ENCODE peak calls at places on chromosomes 16 and 17, in nine cellular contexts. V is SK-N-SH, Y is esophagus squamous epithelium, E is H1, J is choroid plexus epithelial cell, Z is heart left ventricle, R is OCI-LY7, N is LNCaP clone FGC, I is suprapubic skin. G is an unnamed sample.

GRCh38 chr17:41442772-41443171 is 2.0 kb upstream of the KRT38 start:
- DNase-seq in I (no peak), Y (no peak), V (no peak), E (no peak), J (peak), Z (no peak), N (no peak), R (no peak), G (peak)

GRCh38 chr17:80187090-80187489 is 17.3 kb downstream of the CARD14 start:
- DNase-seq in J (peak), N (no peak), R (no peak), V (no peak), Y (no peak), Z (no peak), E (no peak), I (no peak), G (peak)

GRCh38 chr16:47323241-47323640 is 137.6 kb downstream of the ITFG1 start:
- DNase-seq in R (no peak), I (no peak), J (no peak), N (no peak), V (no peak), Y (no peak), E (no peak), Z (no peak), G (no peak)

GRCh38 chr17:36002631-36003030 is 1.3 kb upstream of the CCL15 start:
- DNase-seq in E (no peak), J (no peak), I (no peak), Z (no peak), V (no peak), R (no peak), N (no peak), Y (no peak), G (no peak)

GRCh38 chr16:14455577-14455976 is 174.5 kb downstream of the PARN start:
- DNase-seq in Y (no peak), N (no peak), V (no peak), E (no peak), J (peak), R (no peak), I (no peak), Z (no peak), G (peak)

GRCh38 chr16:2520784-2521577 is 810 bp downstream of the AMDHD2 start:
- DNase-seq in R (peak), Z (peak), N (no peak), E (no peak), V (peak), Y (no peak), I (peak), J (peak), G (peak)

GRCh38 chr16:873889-874288 is 73.4 kb upstream of the GNG13 start:
- DNase-seq in J (no peak), N (no peak), Z (peak), V (no peak), E (no peak), I (no peak), R (no peak), Y (no peak), G (no peak)

GRCh38 chr16:50300942-50301625 is 34.7 kb downstream of the ADCY7 start:
- DNase-seq in V (peak), N (no peak), Y (no peak), E (no peak), J (no peak), Z (peak), I (peak), R (no peak), G (peak)

GRCh38 chr16:20774703-20775362 is 11.0 kb downstream of the ACSM3 start:
- DNase-seq in Y (no peak), J (peak), E (peak), V (peak), Z (peak), R (peak), I (no peak), N (peak), G (peak)

GRCh38 chr17:56440391-56440790 is 153.1 kb upstream of the NOG start:
- DNase-seq in R (no peak), Z (no peak), E (no peak), I (no peak), V (no peak), J (peak), N (no peak), Y (no peak), G (peak)

GRCh38 chr17:32264823-32265191 is 825 bp upstream of the RHBDL3 start:
- DNase-seq in N (no peak), E (no peak), Y (no peak), R (no peak), J (no peak), V (no peak), Z (no peak), I (no peak), G (no peak)

GRCh38 chr17:74605361-74605760 is 13.3 kb upstream of the CD300LD start:
- DNase-seq in N (no peak), I (peak), V (no peak), E (no peak), Z (peak), J (peak), Y (no peak), R (no peak), G (peak)

GRCh38 chr17:31594416-31594815 is 202.9 kb downstream of the RAB11FIP4 start:
- DNase-seq in Y (no peak), E (no peak), I (no peak), Z (no peak), R (no peak), J (no peak), V (no peak), N (no peak), G (no peak)

GRCh38 chr17:5049314-5049819 is 14.1 kb upstream of the SLC52A1 start:
- DNase-seq in J (no peak), N (no peak), Y (no peak), I (no peak), Z (no peak), V (no peak), E (no peak), R (peak), G (no peak)

GRCh38 chr16:78744796-78745464 is 645.5 kb downstream of the WWOX start:
- DNase-seq in I (no peak), N (no peak), R (no peak), Z (no peak), V (no peak), E (no peak), Y (no peak), J (no peak), G (no peak)

GRCh38 chr16:54336805-54337204 is 50.2 kb upstream of the IRX3 start:
- DNase-seq in E (no peak), Y (no peak), I (no peak), J (no peak), V (no peak), R (no peak), N (no peak), Z (no peak), G (no peak)

GRCh38 chr17:8728991-8729390 is 15.6 kb downstream of the CCDC42 start:
- DNase-seq in Z (no peak), J (no peak), N (no peak), E (no peak), R (no peak), I (no peak), V (no peak), Y (no peak), G (no peak)

GRCh38 chr17:77372444-77373297 is 231.9 kb downstream of the SEC14L1 start:
- DNase-seq in N (no peak), R (peak), I (peak), Y (no peak), E (peak), V (peak), Z (peak), J (peak), G (peak)

GRCh38 chr17:77690271-77691161 is 268.0 kb upstream of the TNRC6C start:
- DNase-seq in I (no peak), E (no peak), V (peak), Y (no peak), N (no peak), J (no peak), R (peak), Z (no peak), G (no peak)

GRCh38 chr16:6132121-6132520 is 1034.5 kb upstream of the EEF2KMT start:
- DNase-seq in J (no peak), Z (no peak), Y (no peak), R (no peak), E (no peak), N (no peak), I (no peak), V (no peak), G (no peak)

GRCh38 chr17:58189436-58190146 is 2.9 kb upstream of the EPX start:
- DNase-seq in Z (peak), Y (no peak), E (no peak), I (no peak), R (no peak), N (no peak), V (peak), J (peak), G (peak)

GRCh38 chr16:19393226-19394074 is 24.2 kb upstream of the TMC5 start:
- DNase-seq in R (no peak), E (no peak), Y (no peak), N (peak), Z (no peak), V (no peak), J (no peak), I (no peak), G (peak)

GRCh38 chr17:69344939-69345338 is 18.0 kb upstream of the ABCA5 start:
- DNase-seq in R (no peak), I (no peak), Y (no peak), E (no peak), N (no peak), V (no peak), Z (no peak), J (peak), G (no peak)

GRCh38 chr17:12118617-12119016 is 97.9 kb downstream of the MAP2K4 start:
- DNase-seq in Z (no peak), V (no peak), N (no peak), J (no peak), R (no peak), E (no peak), Y (no peak), I (no peak), G (peak)

GRCh38 chr16:64475627-64476351 is 646.1 kb downstream of the CDH11 start:
- DNase-seq in V (no peak), R (no peak), Z (peak), I (no peak), J (peak), Y (no peak), E (no peak), N (no peak), G (no peak)

GRCh38 chr17:5759501-5759925 is 175.2 kb upstream of the NLRP1 start:
- DNase-seq in Z (no peak), I (no peak), J (peak), N (no peak), E (no peak), R (no peak), V (no peak), Y (no peak), G (no peak)

GRCh38 chr17:56099649-56100048 is 53.6 kb upstream of the ANKFN1 start:
- DNase-seq in Z (no peak), R (no peak), V (no peak), J (no peak), E (no peak), N (no peak), I (no peak), Y (no peak), G (peak)

GRCh38 chr17:42906772-42907171 is 6.2 kb downstream of the G6PC1 start:
- DNase-seq in N (no peak), R (no peak), I (no peak), Z (no peak), E (no peak), Y (no peak), V (no peak), J (no peak), G (no peak)

GRCh38 chr17:77728022-77728671 is 230.4 kb upstream of the TNRC6C start:
- DNase-seq in R (peak), N (peak), Z (peak), E (no peak), J (peak), I (peak), Y (no peak), V (peak), G (peak)

GRCh38 chr17:14058051-14058450 is 11.3 kb upstream of the COX10 start:
- DNase-seq in E (no peak), Z (no peak), Y (no peak), V (no peak), N (no peak), I (no peak), R (no peak), J (no peak), G (peak)

GRCh38 chr17:14067347-14067746 is 2.0 kb upstream of the COX10 start:
- DNase-seq in Z (no peak), Y (no peak), I (no peak), J (no peak), E (no peak), V (no peak), N (no peak), R (no peak), G (no peak)

GRCh38 chr17:14057591-14057990 is 11.7 kb upstream of the COX10 start:
- DNase-seq in N (no peak), R (no peak), E (no peak), I (no peak), Z (no peak), J (no peak), Y (no peak), V (no peak), G (no peak)

GRCh38 chr17:14060706-14061105 is 8.6 kb upstream of the COX10 start:
- DNase-seq in V (no peak), I (no peak), J (no peak), Z (no peak), R (no peak), E (no peak), N (no peak), Y (no peak), G (no peak)

GRCh38 chr17:14061666-14062560 is 7.4 kb upstream of the COX10 start:
- DNase-seq in I (no peak), N (peak), V (no peak), J (peak), E (no peak), Z (peak), Y (no peak), R (no peak), G (peak)
- TF ChIP-seq CTCF in I (no peak), N (no peak), V (peak), J (no peak), E (no peak), Z (no peak), Y (no peak), R (no peak), G (peak)

GRCh38 chr16:86621966-86622365 is 43.6 kb downstream of the FOXL1 start:
- DNase-seq in R (no peak), J (no peak), Y (no peak), Z (no peak), N (no peak), I (no peak), E (no peak), V (no peak), G (no peak)

GRCh38 chr16:86616906-86617305 is 38.6 kb downstream of the FOXL1 start:
- DNase-seq in V (no peak), N (no peak), I (no peak), R (no peak), Z (no peak), E (no peak), J (no peak), Y (no peak), G (no peak)

GRCh38 chr16:86620184-86620583 is 41.8 kb downstream of the FOXL1 start:
- DNase-seq in Y (no peak), N (no peak), Z (no peak), R (no peak), I (no peak), J (no peak), E (no peak), V (no peak), G (no peak)

GRCh38 chr16:86619263-86619935 is 41.0 kb downstream of the FOXL1 start:
- DNase-seq in Z (peak), I (no peak), V (no peak), J (no peak), Y (no peak), N (no peak), R (no peak), E (no peak), G (peak)

GRCh38 chr16:86618431-86619262 is 40.3 kb downstream of the FOXL1 start:
- DNase-seq in Y (no peak), I (no peak), V (no peak), R (no peak), E (no peak), J (no peak), Z (no peak), N (no peak), G (peak)
- H3K4me3 ChIP-seq in Y (no peak), I (peak), V (peak), R (no peak), E (no peak), J (no peak), Z (peak), N (no peak), G (no peak)

GRCh38 chr16:83952940-83953795 is at the start of gene OSGIN1:
- DNase-seq in R (peak), J (peak), I (peak), Z (peak), E (no peak), V (peak), Y (peak), N (peak), G (peak)

GRCh38 chr16:83956336-83957289 is 3.6 kb downstream of the OSGIN1 start:
- DNase-seq in I (peak), Z (peak), J (peak), Y (no peak), V (peak), N (peak), R (peak), E (peak), G (peak)

GRCh38 chr16:83953796-83954576 is 946 bp downstream of the OSGIN1 start:
- DNase-seq in E (no peak), I (no peak), N (peak), Y (no peak), R (peak), V (no peak), Z (no peak), J (peak), G (peak)

GRCh38 chr16:83955218-83956130 is 2.4 kb downstream of the OSGIN1 start:
- DNase-seq in J (peak), Y (no peak), R (no peak), I (no peak), Z (peak), E (no peak), V (no peak), N (no peak), G (peak)

DNA sequence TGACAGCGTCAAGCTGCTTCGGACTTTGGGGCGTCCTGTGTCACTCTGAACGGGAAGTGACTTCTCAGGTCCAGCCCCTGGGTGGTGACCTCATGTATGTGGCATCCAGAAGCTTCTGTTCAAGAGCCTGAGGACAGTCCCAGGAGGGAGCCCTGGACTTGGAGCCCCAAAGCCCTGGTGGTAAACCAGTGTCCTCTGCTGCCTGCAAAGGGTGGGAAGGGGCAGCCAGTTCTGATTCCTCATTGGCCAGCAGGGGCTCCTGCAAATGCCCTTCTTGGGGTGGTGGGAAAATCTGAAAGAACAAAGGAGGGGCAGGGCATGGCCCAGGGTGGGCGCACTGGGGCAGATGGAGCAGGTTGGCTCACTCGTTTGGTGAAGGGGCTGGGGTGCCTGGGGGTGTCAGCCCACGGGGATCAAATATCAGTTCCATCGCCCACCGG is 1.6 kb downstream of the OSGIN1 start:
- DNase-seq in I (no peak), E (no peak), R (no peak), Y (no peak), N (no peak), V (no peak), J (peak), Z (peak), G (peak)
- TF ChIP-seq CTCF in I (no peak), E (no peak), R (no peak), Y (no peak), N (no peak), V (no peak), J (peak), Z (no peak), G (no peak)

GRCh38 chr17:38848939-38849563 is 4.5 kb downstream of the RPL23 start:
- DNase-seq in Z (no peak), R (no peak), I (no peak), Y (no peak), N (no peak), V (no peak), J (no peak), E (no peak), G (no peak)

GRCh38 chr17:38851434-38851833 is 2.1 kb downstream of the RPL23 start:
- DNase-seq in R (no peak), I (no peak), V (no peak), N (no peak), Z (no peak), Y (no peak), J (peak), E (no peak), G (peak)

GRCh38 chr17:38848557-38848891 is 5.0 kb downstream of the RPL23 start:
- DNase-seq in J (no peak), E (no peak), V (no peak), Y (no peak), Z (no peak), I (no peak), R (no peak), N (no peak), G (no peak)

GRCh38 chr17:38852771-38853291 is 690 bp downstream of the RPL23 start:
- DNase-seq in J (peak), Y (no peak), N (no peak), E (no peak), Z (no peak), I (no peak), R (peak), V (no peak), G (no peak)

GRCh38 chr17:38850374-38850773 is 3.1 kb downstream of the RPL23 start:
- DNase-seq in J (no peak), Y (no peak), Z (no peak), V (no peak), I (no peak), R (no peak), N (no peak), E (no peak), G (no peak)
- H3K4me3 ChIP-seq in J (no peak), Y (no peak), Z (no peak), V (peak), I (no peak), R (peak), N (no peak), E (no peak), G (peak)

GRCh38 chr16:22813946-22814325 is at the start of gene HS3ST2:
- DNase-seq in R (no peak), I (peak), Y (no peak), N (no peak), Z (peak), J (no peak), E (peak), V (peak), G (peak)
- TF ChIP-seq CTCF in R (no peak), I (no peak), Y (no peak), N (peak), Z (peak), J (no peak), E (peak), V (peak), G (no peak)

DNA sequence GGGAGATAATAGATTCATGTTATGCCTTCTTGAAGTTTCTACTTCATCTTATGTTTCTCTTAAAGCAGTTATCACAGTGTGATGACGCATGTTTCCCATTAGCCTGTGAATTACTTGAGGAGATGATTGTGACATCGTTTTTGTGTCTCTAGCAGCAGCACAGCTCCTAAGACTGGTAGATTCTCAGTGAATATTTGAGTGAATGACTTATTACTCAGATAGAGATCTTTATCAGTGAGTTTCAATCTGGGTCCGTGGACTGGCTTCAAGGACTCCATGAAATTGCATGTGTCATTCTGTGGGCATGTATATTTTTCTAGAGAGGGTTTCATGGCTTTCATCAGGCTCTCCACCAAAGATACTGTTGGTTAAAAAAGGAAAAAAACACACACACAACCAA is 29.9 kb downstream of the YPEL2 start:
- DNase-seq in Y (no peak), E (no peak), N (no peak), I (no peak), J (peak), R (no peak), V (no peak), Z (no peak), G (peak)
- H3K4me3 ChIP-seq in Y (no peak), E (no peak), N (no peak), I (no peak), J (no peak), R (no peak), V (no peak), Z (no peak), G (no peak)

GRCh38 chr16:66658860-66659190 is 37.7 kb downstream of the CMTM4 start:
- DNase-seq in Z (no peak), J (no peak), E (no peak), R (no peak), N (no peak), V (no peak), I (no peak), Y (no peak), G (no peak)

GRCh38 chr16:66660422-66661209 is 35.9 kb downstream of the CMTM4 start:
- DNase-seq in Z (peak), J (peak), V (peak), E (no peak), Y (no peak), I (no peak), R (no peak), N (peak), G (peak)

GRCh38 chr16:66658143-66658859 is 38.2 kb downstream of the CMTM4 start:
- DNase-seq in I (no peak), N (no peak), V (no peak), E (no peak), J (no peak), Y (no peak), Z (no peak), R (no peak), G (no peak)

GRCh38 chr16:66661210-66661560 is 35.4 kb downstream of the CMTM4 start:
- DNase-seq in Y (no peak), R (no peak), I (no peak), V (peak), N (no peak), J (no peak), Z (no peak), E (no peak), G (no peak)

GRCh38 chr16:66662445-66663194 is 33.9 kb downstream of the CMTM4 start:
- DNase-seq in Z (no peak), N (no peak), E (no peak), R (peak), I (no peak), J (peak), V (peak), Y (no peak), G (peak)
- TF ChIP-seq CTCF in Z (peak), N (peak), E (peak), R (peak), I (peak), J (peak), V (peak), Y (peak), G (peak)

G was measured in fibroblast of mammary gland.